ENCODE peak calls at places on chromosomes 13 and 19, in five cellular contexts. B, J, N, K and F are unnamed samples.

GRCh38 chr13:93290503-93290902 is 63.9 kb downstream of the GPC6 start:
- ATAC-seq in J (no peak), N (no peak), B (no peak), K (peak), F (no peak)

GRCh38 chr13:102710261-102710679 is 15.4 kb upstream of the METTL21C start:
- ATAC-seq in K (no peak), N (no peak), J (peak), B (no peak), F (no peak)

GRCh38 chr13:112842343-112842856 is 126.6 kb upstream of the MCF2L start:
- ATAC-seq in N (peak), J (peak), K (no peak), B (no peak), F (no peak)

GRCh38 chr13:113059891-113060290 is 45.7 kb upstream of the F7 start:
- ATAC-seq in J (no peak), N (no peak), B (no peak), K (no peak), F (no peak)

GRCh38 chr19:10288662-10289166 is 1.0 kb upstream of the ICAM5 start:
- ATAC-seq in B (no peak), J (no peak), N (no peak), K (peak), F (no peak)

GRCh38 chr13:109789262-109789661 is 2.9 kb upstream of the IRS2 start:
- ATAC-seq in N (no peak), B (no peak), J (no peak), K (no peak), F (no peak)

GRCh38 chr19:395467-395866 is 13.5 kb downstream of the C2CD4C start:
- ATAC-seq in N (no peak), J (no peak), B (no peak), K (no peak), F (no peak)

GRCh38 chr13:109465151-109465550 is 321.2 kb downstream of the IRS2 start:
- ATAC-seq in B (no peak), J (no peak), N (no peak), K (no peak), F (no peak)

GRCh38 chr13:44293908-44294735 is 79.5 kb upstream of the SERP2 start:
- ATAC-seq in B (no peak), N (no peak), K (peak), J (peak), F (peak)

GRCh38 chr19:10818306-10819123 is 17.5 kb downstream of the TMED1 start:
- ATAC-seq in B (no peak), J (no peak), N (no peak), K (no peak), F (no peak)

GRCh38 chr13:79782541-79783216 is 301.7 kb downstream of the NDFIP2 start:
- ATAC-seq in B (no peak), J (peak), N (peak), K (no peak), F (no peak)

GRCh38 chr13:65600702-65601101 is 1629.4 kb downstream of the PCDH9 start:
- ATAC-seq in N (no peak), K (no peak), B (no peak), J (no peak), F (no peak)

GRCh38 chr19:53853707-53854106 is 14.0 kb upstream of the MYADM start:
- ATAC-seq in J (no peak), K (no peak), N (no peak), B (no peak), F (no peak)

GRCh38 chr13:40292536-40292935 is 373.9 kb downstream of the FOXO1 start:
- ATAC-seq in J (peak), N (no peak), K (no peak), B (no peak), F (no peak)

GRCh38 chr19:29606420-29606747 is 301 bp downstream of the POP4 start:
- ATAC-seq in J (no peak), K (peak), B (peak), N (peak), F (peak)

GRCh38 chr13:71254384-71254783 is 612.6 kb downstream of the DACH1 start:
- ATAC-seq in K (no peak), B (no peak), N (no peak), J (no peak), F (no peak)

GRCh38 chr13:19794552-19795143 is 11.9 kb upstream of the PSPC1 start:
- ATAC-seq in B (no peak), J (no peak), N (peak), K (no peak), F (peak)

GRCh38 chr13:51261610-51262249 is 39.5 kb downstream of the FAM124A start:
- ATAC-seq in K (no peak), J (peak), N (no peak), B (no peak), F (no peak)

GRCh38 chr13:112343591-112343990 is 32.6 kb upstream of the SPACA7 start:
- ATAC-seq in K (no peak), B (no peak), N (no peak), J (no peak), F (no peak)

GRCh38 chr13:27658569-27658968 is 36.9 kb downstream of the POLR1D start:
- ATAC-seq in N (no peak), J (no peak), K (no peak), B (no peak), F (no peak)